ENCODE peak calls at places on chromosomes 16 and 17, in five cellular contexts. One of them, this sample, is unnamed.

GRCh38 chr17:4498461-4499397 is at the start of gene SPNS2:
- DNase-seq in HCT116: no peak
- DNase-seq in transverse colon: peak; percentile 68
- DNase-seq in tibial nerve: no peak
- DNase-seq in ovary: peak; percentile 71
- DNase-seq in this sample: no peak

GRCh38 chr16:23501291-23501690 is 9.0 kb downstream of the GGA2 start:
- DNase-seq in ovary: no peak
- DNase-seq in transverse colon: no peak
- DNase-seq in tibial nerve: no peak
- DNase-seq in HCT116: no peak
- DNase-seq in this sample: no peak

GRCh38 chr17:18006495-18007239 is 32.3 kb downstream of the ATPAF2 start:
- DNase-seq in HCT116: no peak
- DNase-seq in tibial nerve: no peak
- DNase-seq in transverse colon: no peak
- DNase-seq in ovary: no peak
- DNase-seq in this sample: no peak

GRCh38 chr17:39167492-39167891 is 1.5 kb upstream of the ARL5C start:
- DNase-seq in transverse colon: no peak
- DNase-seq in HCT116: no peak
- DNase-seq in tibial nerve: no peak
- DNase-seq in ovary: no peak
- DNase-seq in this sample: no peak

GRCh38 chr16:85665929-85666328 is 22.8 kb downstream of the GINS2 start:
- DNase-seq in transverse colon: no peak
- DNase-seq in HCT116: no peak
- DNase-seq in tibial nerve: no peak
- DNase-seq in ovary: peak; percentile 18
- DNase-seq in this sample: no peak

GRCh38 chr17:48907713-48908046 is 527 bp upstream of the UBE2Z start:
- DNase-seq in transverse colon: no peak
- DNase-seq in tibial nerve: no peak
- DNase-seq in ovary: no peak
- DNase-seq in HCT116: no peak
- DNase-seq in this sample: no peak

GRCh38 chr16:66668777-66669444 is 27.6 kb downstream of the CMTM4 start:
- DNase-seq in HCT116: no peak
- DNase-seq in ovary: no peak
- DNase-seq in transverse colon: no peak
- DNase-seq in tibial nerve: no peak
- DNase-seq in this sample: no peak

GRCh38 chr16:14409563-14409962 is 220.5 kb downstream of the PARN start:
- DNase-seq in ovary: no peak
- DNase-seq in HCT116: no peak
- DNase-seq in tibial nerve: peak; percentile 27
- DNase-seq in transverse colon: peak; percentile 47
- DNase-seq in this sample: no peak

GRCh38 chr16:3065742-3066439 is 451 bp downstream of the IL32 start:
- DNase-seq in ovary: no peak
- DNase-seq in tibial nerve: no peak
- DNase-seq in transverse colon: no peak
- DNase-seq in HCT116: no peak
- DNase-seq in this sample: no peak

DNA sequence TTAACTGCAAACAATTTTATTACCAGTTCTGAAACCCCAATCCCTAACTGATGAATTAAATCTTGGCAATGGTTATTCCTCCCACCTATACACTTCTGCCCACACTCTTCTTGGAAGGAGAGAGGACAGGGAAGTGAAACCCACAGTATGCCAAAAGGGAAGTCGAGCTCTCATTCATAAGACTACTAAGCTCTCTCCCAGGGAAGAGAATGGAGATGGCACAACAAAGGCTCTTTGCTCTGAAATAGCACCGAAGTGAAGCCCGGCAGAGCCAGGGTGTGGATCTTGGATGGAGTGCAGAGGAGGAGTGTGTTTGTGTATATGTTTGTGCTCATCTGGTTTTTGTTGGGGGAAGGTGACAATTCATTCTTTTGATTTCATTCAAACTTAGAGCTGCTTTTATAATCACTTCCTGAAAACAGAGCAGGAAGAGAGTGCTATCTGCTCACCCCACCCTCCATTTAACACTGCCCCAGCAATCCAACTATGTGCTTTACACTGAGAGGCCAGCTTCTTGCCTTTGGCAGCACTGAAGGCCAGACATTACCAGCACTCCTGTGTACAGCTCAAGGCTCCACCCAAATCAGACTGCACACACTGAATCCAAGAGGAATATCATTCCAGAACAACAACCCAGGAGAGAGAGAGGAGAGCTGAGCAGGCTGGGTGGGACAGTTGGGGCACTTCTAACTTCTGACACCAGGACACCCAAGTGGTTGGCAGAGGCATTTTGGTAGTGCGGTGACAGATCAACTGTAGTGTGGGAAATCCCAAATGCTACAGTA is 68.8 kb downstream of the HIC1 start:
- DNase-seq in ovary: no peak
- DNase-seq in HCT116: no peak
- DNase-seq in tibial nerve: no peak
- DNase-seq in transverse colon: peak; percentile 44
- DNase-seq in this sample: no peak
- TF ChIP-seq POLR2A in ovary: no peak
- TF ChIP-seq POLR2A in HCT116: no peak
- TF ChIP-seq POLR2A in tibial nerve: no peak
- TF ChIP-seq POLR2A in transverse colon: no peak
- TF ChIP-seq POLR2A in this sample: no peak

DNA sequence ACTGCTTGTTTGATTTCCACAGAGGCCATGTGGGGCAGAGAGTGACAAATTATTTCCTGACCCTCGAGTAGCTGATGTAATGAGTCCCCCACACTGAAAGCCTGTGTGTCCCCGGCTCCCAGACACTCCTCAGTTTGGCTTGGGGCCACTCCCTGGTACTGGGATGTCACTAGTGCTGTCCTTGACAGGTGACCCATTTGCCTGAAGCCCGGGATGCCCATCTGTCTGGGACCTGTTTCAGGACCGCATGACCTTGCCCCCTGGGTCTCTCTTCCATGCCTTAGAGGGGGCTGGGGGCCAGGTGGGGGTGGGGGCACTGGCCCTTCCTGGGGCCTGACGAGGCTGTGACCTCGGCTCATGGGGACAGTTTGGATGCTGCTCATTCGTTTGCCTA is 22.0 kb downstream of the ACTG1 start:
- DNase-seq in ovary: no peak
- DNase-seq in HCT116: no peak
- DNase-seq in tibial nerve: no peak
- DNase-seq in transverse colon: no peak
- DNase-seq in this sample: no peak
- H3K4me1 ChIP-seq in ovary: no peaks in the 10 kb centered on the region
- H3K4me1 ChIP-seq in HCT116: peaks cover 55% of the 10 kb centered on the region
- H3K4me1 ChIP-seq in tibial nerve: no peaks in the 10 kb centered on the region
- H3K4me1 ChIP-seq in transverse colon: peaks cover 12% of the 10 kb centered on the region
- H3K4me1 ChIP-seq in this sample: peaks cover 11% of the 10 kb centered on the region

GRCh38 chr17:69763503-69763902 is 311.5 kb upstream of the KCNJ16 start:
- DNase-seq in tibial nerve: no peak
- DNase-seq in HCT116: no peak
- DNase-seq in ovary: no peak
- DNase-seq in transverse colon: no peak
- DNase-seq in this sample: no peak
- H3K27ac ChIP-seq in tibial nerve: no peak overlapping the region
- H3K27ac ChIP-seq in HCT116: no peak overlapping the region
- H3K27ac ChIP-seq in ovary: no peak overlapping the region
- H3K27ac ChIP-seq in transverse colon: no peak overlapping the region
- H3K27ac ChIP-seq in this sample: no peak overlapping the region

GRCh38 chr17:1714980-1715802 is 5.0 kb upstream of the TLCD2 start:
- DNase-seq in ovary: peak; percentile 90
- DNase-seq in tibial nerve: peak; percentile 83
- DNase-seq in transverse colon: peak; percentile 91
- DNase-seq in HCT116: peak; percentile 45
- DNase-seq in this sample: no peak
- TF ChIP-seq POLR2A in ovary: peak; percentile 72
- TF ChIP-seq POLR2A in tibial nerve: peak; percentile 32
- TF ChIP-seq POLR2A in transverse colon: peak; percentile 68
- TF ChIP-seq POLR2A in HCT116: no peak
- TF ChIP-seq POLR2A in this sample: peak; percentile 52

GRCh38 chr17:29588561-29589411 is 662 bp downstream of the GIT1 start:
- DNase-seq in transverse colon: peak; percentile 43
- DNase-seq in ovary: peak; percentile 60
- DNase-seq in tibial nerve: no peak
- DNase-seq in HCT116: no peak
- DNase-seq in this sample: no peak

GRCh38 chr17:29590261-29590978 is 972 bp upstream of the GIT1 start:
- DNase-seq in transverse colon: peak; percentile 18
- DNase-seq in HCT116: peak; percentile 13
- DNase-seq in tibial nerve: no peak
- DNase-seq in ovary: peak; percentile 60
- DNase-seq in this sample: no peak

GRCh38 chr17:29590979-29591736 is 1.7 kb upstream of the GIT1 start:
- DNase-seq in ovary: no peak
- DNase-seq in HCT116: peak; percentile 48
- DNase-seq in tibial nerve: no peak
- DNase-seq in transverse colon: peak; percentile 42
- DNase-seq in this sample: no peak

GRCh38 chr17:29588017-29588557 is 1.4 kb downstream of the GIT1 start:
- DNase-seq in ovary: no peak
- DNase-seq in HCT116: no peak
- DNase-seq in transverse colon: no peak
- DNase-seq in tibial nerve: no peak
- DNase-seq in this sample: no peak

DNA sequence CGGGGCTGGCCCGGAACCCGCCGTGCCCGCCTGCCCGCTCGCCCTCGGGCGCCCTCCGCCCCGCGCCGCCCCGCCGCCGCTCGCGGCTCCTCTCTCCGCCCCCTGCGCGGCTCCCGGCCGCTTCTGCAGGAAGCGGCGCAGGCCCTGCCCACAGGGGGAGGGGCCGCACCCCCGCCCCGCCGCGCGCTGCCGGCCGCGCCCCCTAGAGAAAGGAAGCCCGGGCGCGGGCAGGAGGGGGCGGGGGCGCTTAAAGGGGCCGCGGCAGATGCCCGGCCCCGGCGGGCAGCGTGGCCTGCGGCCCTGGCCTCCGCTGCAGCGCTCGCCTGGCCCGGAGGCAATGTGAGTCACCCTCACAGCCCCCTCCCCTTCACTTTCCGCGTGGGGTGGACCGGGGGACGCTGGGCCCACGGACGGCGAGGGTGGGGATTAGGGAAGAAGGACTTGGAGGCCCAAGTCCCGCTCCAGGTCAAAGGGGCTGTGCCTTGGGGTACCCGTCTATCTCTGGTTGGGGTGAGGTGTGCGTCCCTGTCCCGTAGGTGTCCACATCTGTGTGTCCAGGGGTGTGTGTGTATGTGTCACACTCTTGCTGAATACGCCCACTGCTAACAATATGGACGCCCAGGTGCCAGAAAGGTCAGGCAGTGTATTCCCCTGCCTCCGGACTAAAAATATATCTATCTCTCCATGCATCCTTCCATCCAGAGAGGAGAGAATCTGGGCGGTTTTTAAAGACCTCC is at the start of gene GIT1:
- DNase-seq in tibial nerve: peak; percentile 77
- DNase-seq in HCT116: peak; percentile 59
- DNase-seq in ovary: peak; percentile 88
- DNase-seq in transverse colon: peak; percentile 90
- DNase-seq in this sample: no peak
- H3K4me1 ChIP-seq in tibial nerve: no peaks in the 10 kb centered on the region
- H3K4me1 ChIP-seq in HCT116: peaks cover 73% of the 10 kb centered on the region
- H3K4me1 ChIP-seq in ovary: peaks cover 29% of the 10 kb centered on the region
- H3K4me1 ChIP-seq in transverse colon: peaks cover 55% of the 10 kb centered on the region
- H3K4me1 ChIP-seq in this sample: peaks cover 65% of the 10 kb centered on the region

GRCh38 chr16:19410435-19411153 is 7.1 kb upstream of the TMC5 start:
- DNase-seq in HCT116: no peak
- DNase-seq in transverse colon: peak; percentile 77
- DNase-seq in tibial nerve: no peak
- DNase-seq in ovary: no peak
- DNase-seq in this sample: no peak
- H3K27ac ChIP-seq in HCT116: peak overlapping the region; percentile 83
- H3K27ac ChIP-seq in transverse colon: peak overlapping the region; percentile 87
- H3K27ac ChIP-seq in tibial nerve: no peak overlapping the region
- H3K27ac ChIP-seq in ovary: no peak overlapping the region
- H3K27ac ChIP-seq in this sample: no peak overlapping the region

GRCh38 chr17:81980122-81980521 is 2.7 kb downstream of the ASPSCR1 start:
- DNase-seq in HCT116: no peak
- DNase-seq in tibial nerve: no peak
- DNase-seq in transverse colon: no peak
- DNase-seq in ovary: no peak
- DNase-seq in this sample: no peak

GRCh38 chr17:81976332-81977210 is 858 bp upstream of the ASPSCR1 start:
- DNase-seq in HCT116: no peak
- DNase-seq in transverse colon: peak; percentile 49
- DNase-seq in tibial nerve: no peak
- DNase-seq in ovary: peak; percentile 55
- DNase-seq in this sample: no peak

GRCh38 chr17:81980752-81981239 is 3.4 kb downstream of the ASPSCR1 start:
- DNase-seq in transverse colon: no peak
- DNase-seq in tibial nerve: no peak
- DNase-seq in ovary: no peak
- DNase-seq in HCT116: no peak
- DNase-seq in this sample: no peak

GRCh38 chr17:81977211-81978091 is at the start of gene ASPSCR1:
- DNase-seq in transverse colon: peak; percentile 94
- DNase-seq in tibial nerve: peak; percentile 82
- DNase-seq in HCT116: peak; percentile 86
- DNase-seq in ovary: peak; percentile 93
- DNase-seq in this sample: peak; percentile 51

DNA sequence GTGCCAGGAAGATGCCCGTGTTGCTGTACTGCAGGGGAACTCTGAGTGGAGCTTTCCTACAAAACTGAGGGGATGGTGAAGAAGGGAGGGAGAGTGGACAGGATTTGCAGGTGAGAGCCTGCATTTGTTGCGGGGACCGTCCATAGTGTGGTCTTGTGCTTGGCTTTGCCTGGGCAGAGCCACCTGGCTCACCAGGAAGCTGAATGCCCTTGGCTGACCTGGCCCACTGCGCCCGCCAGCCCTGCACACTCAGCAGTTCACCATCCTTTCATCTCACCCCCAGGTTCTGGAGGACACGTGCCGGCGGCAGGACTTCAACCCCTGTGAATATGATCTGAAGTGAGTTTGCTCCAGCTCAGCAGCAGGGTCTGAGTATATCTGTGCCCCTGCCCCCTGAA is 1.5 kb downstream of the ASPSCR1 start:
- DNase-seq in HCT116: no peak
- DNase-seq in transverse colon: no peak
- DNase-seq in tibial nerve: no peak
- DNase-seq in ovary: no peak
- DNase-seq in this sample: no peak
- TF ChIP-seq POLR2A in HCT116: no peak
- TF ChIP-seq POLR2A in transverse colon: no peak
- TF ChIP-seq POLR2A in tibial nerve: no peak
- TF ChIP-seq POLR2A in ovary: no peak
- TF ChIP-seq POLR2A in this sample: no peak

GRCh38 chr17:57357830-57358426 is 101.6 kb downstream of the MSI2 start:
- DNase-seq in HCT116: no peak
- DNase-seq in transverse colon: peak; percentile 33
- DNase-seq in ovary: no peak
- DNase-seq in tibial nerve: no peak
- DNase-seq in this sample: no peak
- H3K4me1 ChIP-seq in HCT116: peaks cover 19% of the 10 kb centered on the region
- H3K4me1 ChIP-seq in transverse colon: no peaks in the 10 kb centered on the region
- H3K4me1 ChIP-seq in ovary: peaks cover 21% of the 10 kb centered on the region
- H3K4me1 ChIP-seq in tibial nerve: no peaks in the 10 kb centered on the region
- H3K4me1 ChIP-seq in this sample: peaks cover 9% of the 10 kb centered on the region

This sample was measured in esophagus squamous epithelium.